ENCODE peak calls at places on chromosomes 13 and 19, in nine cellular contexts. B, P, H, Y, I, F, Q, O and N are unnamed samples. For H3K27me3, the result is how much of the 10 kb centered on the place peaks cover.

GRCh38 chr19:18002347-18002850 is 5.6 kb upstream of the ARRDC2 start:
- DNase-seq in Q (no peak), H (peak), I (no peak), Y (peak), F (no peak), B (no peak), P (no peak), O (no peak), N (peak)

GRCh38 chr19:7673995-7674667 is 2.8 kb upstream of the MCEMP1 start:
- DNase-seq in P (no peak), I (peak), B (peak), O (peak), Y (peak), F (peak), H (peak), Q (peak), N (peak)

GRCh38 chr19:43776285-43776684 is 4.5 kb downstream of the KCNN4 start:
- DNase-seq in P (no peak), Y (no peak), I (no peak), O (no peak), F (no peak), H (no peak), B (no peak), Q (no peak), N (no peak)

GRCh38 chr19:10274589-10274988 is 3.7 kb downstream of the ICAM1 start:
- DNase-seq in P (no peak), Y (no peak), Q (no peak), B (no peak), F (no peak), H (no peak), I (no peak), O (no peak), N (no peak)

GRCh38 chr13:102317593-102317992 is 84.3 kb downstream of the FGF14 start:
- DNase-seq in B (peak), Q (no peak), Y (peak), F (peak), H (peak), O (peak), P (peak), I (peak), N (peak)

GRCh38 chr19:9972103-9972502 is 35.8 kb upstream of the OLFM2 start:
- DNase-seq in H (no peak), P (no peak), O (no peak), I (no peak), F (no peak), Q (no peak), Y (no peak), B (no peak), N (no peak)

GRCh38 chr19:8724276-8724675 is 2.8 kb downstream of the OR2Z1 start:
- DNase-seq in Y (no peak), I (no peak), O (no peak), Q (no peak), P (no peak), F (no peak), H (no peak), B (no peak), N (no peak)

GRCh38 chr13:77509221-77509620 is 26.3 kb upstream of the SCEL start:
- DNase-seq in I (no peak), F (peak), P (no peak), O (no peak), Q (no peak), B (no peak), H (no peak), Y (no peak), N (no peak)

GRCh38 chr19:5967994-5968430 is 9.9 kb downstream of the RANBP3 start:
- DNase-seq in O (peak), B (peak), P (peak), F (peak), Y (peak), I (peak), Q (no peak), H (peak), N (peak)

GRCh38 chr19:18496167-18496979 is 25.5 kb downstream of the ELL start:
- DNase-seq in B (peak), O (no peak), Q (no peak), F (peak), P (no peak), Y (no peak), I (peak), H (peak), N (no peak)

GRCh38 chr13:111256946-111257345 is 63.5 kb upstream of the TEX29 start:
- DNase-seq in F (no peak), I (no peak), P (no peak), B (no peak), H (no peak), Y (no peak), O (no peak), Q (no peak), N (no peak)

GRCh38 chr13:106210327-106210726 is 325.1 kb downstream of the EFNB2 start:
- DNase-seq in Y (no peak), I (no peak), H (no peak), O (no peak), F (peak), P (no peak), B (no peak), Q (no peak), N (no peak)

GRCh38 chr19:54928299-54928698 is 19.0 kb downstream of the NLRP7 start:
- DNase-seq in O (no peak), I (no peak), P (no peak), Y (no peak), H (no peak), Q (no peak), F (no peak), B (no peak), N (no peak)

GRCh38 chr13:40060318-40061007 is 405.0 kb downstream of the COG6 start:
- DNase-seq in I (peak), Y (peak), H (peak), F (no peak), P (peak), Q (no peak), O (peak), B (no peak), N (no peak)

GRCh38 chr19:34838248-34838647 is 65.2 kb upstream of the ZNF599 start:
- DNase-seq in P (no peak), I (peak), F (no peak), Y (no peak), O (no peak), H (no peak), Q (no peak), B (no peak), N (no peak)

GRCh38 chr13:78241278-78241919 is 322.8 kb upstream of the EDNRB start:
- DNase-seq in Y (no peak), Q (no peak), F (peak), H (peak), B (peak), O (peak), I (no peak), P (no peak), N (no peak)

GRCh38 chr19:16067205-16067938 is 8.9 kb upstream of the TPM4 start:
- DNase-seq in F (peak), I (peak), Y (peak), O (peak), H (no peak), P (peak), Q (peak), B (peak), N (no peak)

GRCh38 chr13:73467103-73467502 is 408.3 kb downstream of the KLF5 start:
- DNase-seq in H (no peak), O (no peak), B (no peak), Y (no peak), I (no peak), F (peak), Q (no peak), P (no peak), N (no peak)

GRCh38 chr13:98460519-98460918 is 116.4 kb downstream of the STK24 start:
- DNase-seq in F (no peak), I (no peak), P (no peak), B (no peak), H (no peak), O (no peak), Y (no peak), Q (no peak), N (no peak)

GRCh38 chr19:38676023-38676877 is 28.8 kb downstream of the ACTN4 start:
- DNase-seq in O (no peak), P (no peak), Q (peak), Y (no peak), H (no peak), I (no peak), F (peak), B (no peak), N (peak)

GRCh38 chr19:6068711-6069110 is 41.6 kb downstream of the RFX2 start:
- DNase-seq in H (no peak), F (no peak), O (no peak), Q (no peak), I (no peak), P (no peak), B (no peak), Y (no peak), N (no peak)

GRCh38 chr13:48908381-48909087 is 67.2 kb upstream of the FNDC3A start:
- DNase-seq in F (peak), Y (peak), P (no peak), H (no peak), I (no peak), B (no peak), O (no peak), Q (no peak), N (no peak)

GRCh38 chr13:80408270-80408669 is 67.3 kb upstream of the SPRY2 start:
- DNase-seq in F (no peak), B (no peak), P (no peak), I (no peak), H (no peak), O (no peak), Q (no peak), Y (no peak), N (no peak)

GRCh38 chr13:31385534-31385933 is 185.8 kb downstream of the B3GLCT start:
- DNase-seq in Y (no peak), B (peak), I (no peak), F (no peak), H (no peak), Q (no peak), P (no peak), O (peak), N (no peak)

GRCh38 chr13:44058586-44059238 is 179.0 kb downstream of the LACC1 start:
- DNase-seq in F (no peak), P (no peak), O (no peak), Q (no peak), I (no peak), Y (no peak), B (no peak), H (no peak), N (no peak)

GRCh38 chr13:106155411-106155810 is 380.1 kb downstream of the EFNB2 start:
- DNase-seq in H (no peak), Y (no peak), O (no peak), P (no peak), B (no peak), Q (no peak), I (no peak), F (peak), N (no peak)

GRCh38 chr13:25130944-25131343 is 35.0 kb downstream of the PABPC3 start:
- DNase-seq in H (no peak), F (no peak), I (no peak), Q (no peak), Y (no peak), O (no peak), P (no peak), B (no peak), N (no peak)

GRCh38 chr13:73107459-73107858 is 48.7 kb downstream of the KLF5 start:
- DNase-seq in O (no peak), I (no peak), F (no peak), H (no peak), B (no peak), P (no peak), Q (no peak), Y (no peak), N (no peak)

GRCh38 chr19:38375748-38376147 is 1.4 kb downstream of the PSMD8 start:
- DNase-seq in B (no peak), P (no peak), H (no peak), Y (no peak), I (no peak), F (peak), O (no peak), Q (no peak), N (no peak)

GRCh38 chr19:2802826-2803225 is 16.8 kb upstream of the ZNF554 start:
- DNase-seq in P (no peak), Y (no peak), F (no peak), B (no peak), H (no peak), Q (no peak), I (no peak), O (no peak), N (no peak)

GRCh38 chr13:96082640-96083039 is 7.3 kb upstream of the HS6ST3 start:
- DNase-seq in Q (no peak), H (no peak), O (no peak), F (no peak), Y (no peak), P (no peak), B (no peak), I (no peak), N (no peak)

GRCh38 chr13:24727731-24728601 is 36.0 kb upstream of the RNF17 start:
- DNase-seq in O (peak), I (peak), Y (peak), B (peak), Q (no peak), P (no peak), F (peak), H (peak), N (peak)

GRCh38 chr19:47598407-47599349 is 10.3 kb upstream of the BICRA start:
- DNase-seq in I (peak), B (peak), Q (peak), H (peak), Y (peak), F (peak), P (peak), O (peak), N (peak)

GRCh38 chr13:65966991-65967451 is 1263.1 kb downstream of the PCDH9 start:
- DNase-seq in Y (no peak), F (peak), O (peak), P (no peak), I (no peak), H (no peak), Q (no peak), B (no peak), N (no peak)

GRCh38 chr13:39602614-39603366 is at the start of gene LHFPL6:
- DNase-seq in B (peak), Q (peak), Y (peak), H (peak), F (peak), O (peak), P (peak), I (peak), N (peak)

DNA sequence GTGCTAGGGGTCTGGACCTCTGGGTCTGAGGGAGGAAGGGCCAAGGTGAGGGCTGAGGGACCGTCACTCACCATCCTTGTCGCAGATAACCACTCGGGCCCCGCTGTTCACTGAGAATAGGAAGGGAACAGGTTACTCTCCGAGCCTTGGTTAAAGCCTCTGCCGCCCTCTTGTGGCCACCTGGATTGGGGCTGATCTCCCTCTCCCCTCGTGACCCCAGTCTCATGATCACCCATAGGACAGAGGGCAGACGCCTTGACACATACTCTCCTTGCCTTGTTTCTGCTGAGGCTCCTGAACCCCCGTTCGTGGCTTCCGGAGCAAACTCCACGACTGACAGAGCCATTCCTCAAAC is 580 bp downstream of the HSD17B14 start:
- DNase-seq in Q (no peak), H (peak), I (peak), Y (peak), O (peak), B (peak), F (peak), P (peak), N (peak)
- TF ChIP-seq POLR2A in Q (no peak), H (peak), I (no peak), Y (no peak), O (no peak), B (peak), F (no peak), P (peak), N (no peak)

GRCh38 chr19:39681416-39681815 is 22.9 kb upstream of the LGALS14 start:
- DNase-seq in I (no peak), F (no peak), O (no peak), Q (no peak), H (no peak), P (no peak), B (no peak), Y (no peak), N (no peak)
- H3K27me3 ChIP-seq in I (under half), F (under half), O (under half), Q (under half), H (under half), P (under half), B (under half), Y (under half), N (under half)

DNA sequence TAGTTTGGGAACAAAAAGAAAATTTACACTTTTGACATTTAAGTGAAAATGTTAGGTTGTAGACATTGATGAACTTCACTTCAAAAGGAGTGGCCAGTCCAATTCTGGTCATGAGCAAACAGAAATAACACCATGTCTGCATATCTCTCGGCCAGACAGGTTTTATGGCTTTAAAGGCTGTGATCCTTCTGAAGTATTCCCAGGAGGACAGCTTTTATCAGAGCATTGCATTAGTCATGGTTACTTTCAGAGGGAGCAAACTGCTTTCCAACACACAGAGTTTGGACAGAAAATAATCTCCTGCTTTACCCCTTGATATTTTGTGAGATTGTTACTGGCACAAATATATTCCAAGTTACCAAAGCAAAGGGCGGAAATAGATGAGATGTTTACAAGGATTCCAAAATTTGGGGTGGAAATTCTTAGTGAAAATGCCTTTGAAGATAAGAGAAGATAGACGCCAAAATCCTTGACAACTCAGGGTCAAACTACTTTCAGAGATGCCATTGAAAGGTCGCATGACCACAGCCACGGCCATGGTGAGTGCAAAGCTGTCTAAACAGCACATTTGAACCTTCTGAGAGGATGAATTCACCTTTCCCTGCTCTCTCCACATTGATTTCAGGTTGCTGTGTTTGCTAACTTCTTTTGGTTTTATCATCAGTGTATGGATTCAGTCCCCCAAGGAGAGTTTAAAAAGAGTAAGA is 584.5 kb upstream of the SGCG start:
- DNase-seq in B (no peak), Y (peak), Q (no peak), P (no peak), F (no peak), H (no peak), I (no peak), O (no peak), N (no peak)
- H3K27ac ChIP-seq in B (no peak), Y (peak), Q (no peak), P (peak), F (no peak), H (no peak), I (no peak), O (no peak), N (no peak)

GRCh38 chr19:4534836-4535658 is at the start of gene PLIN5:
- DNase-seq in O (peak), H (peak), P (peak), I (peak), Q (peak), B (peak), F (peak), Y (peak), N (peak)
- TF ChIP-seq POLR2A in O (no peak), H (peak), P (no peak), I (no peak), Q (peak), B (no peak), F (no peak), Y (no peak), N (peak)

GRCh38 chr19:12833418-12833746 is 997 bp downstream of the RTBDN start:
- DNase-seq in I (no peak), H (no peak), Q (no peak), F (no peak), P (no peak), Y (no peak), O (no peak), B (no peak), N (no peak)
- H3K27me3 ChIP-seq in I (half or more), H (under half), Q (half or more), F (under half), P (under half), Y (under half), O (under half), B (half or more), N (half or more)

DNA sequence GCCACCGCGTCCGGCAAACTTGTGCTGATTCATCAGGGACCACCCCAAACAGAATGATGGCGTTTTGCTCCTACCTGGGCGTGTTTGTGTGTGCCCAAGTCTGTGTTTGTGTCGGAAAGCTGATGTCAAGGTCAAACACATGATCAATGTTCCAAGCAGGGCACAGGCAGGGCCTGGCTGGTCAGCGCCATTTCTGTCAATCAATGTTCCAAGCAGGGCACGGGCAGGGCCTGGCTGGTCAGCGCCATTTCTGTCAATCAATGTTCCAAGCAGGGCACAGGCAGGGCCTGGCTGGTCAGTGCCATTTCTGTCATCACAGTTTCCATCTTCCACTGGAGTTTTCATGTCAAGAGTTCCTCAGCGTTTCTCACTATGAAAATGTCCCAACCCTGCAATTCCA is 14.9 kb upstream of the GRTP1 start:
- DNase-seq in Y (no peak), F (no peak), H (no peak), B (no peak), O (no peak), I (no peak), Q (no peak), P (no peak), N (no peak)
- H3K27ac ChIP-seq in Y (no peak), F (no peak), H (no peak), B (no peak), O (no peak), I (no peak), Q (no peak), P (no peak), N (no peak)

DNA sequence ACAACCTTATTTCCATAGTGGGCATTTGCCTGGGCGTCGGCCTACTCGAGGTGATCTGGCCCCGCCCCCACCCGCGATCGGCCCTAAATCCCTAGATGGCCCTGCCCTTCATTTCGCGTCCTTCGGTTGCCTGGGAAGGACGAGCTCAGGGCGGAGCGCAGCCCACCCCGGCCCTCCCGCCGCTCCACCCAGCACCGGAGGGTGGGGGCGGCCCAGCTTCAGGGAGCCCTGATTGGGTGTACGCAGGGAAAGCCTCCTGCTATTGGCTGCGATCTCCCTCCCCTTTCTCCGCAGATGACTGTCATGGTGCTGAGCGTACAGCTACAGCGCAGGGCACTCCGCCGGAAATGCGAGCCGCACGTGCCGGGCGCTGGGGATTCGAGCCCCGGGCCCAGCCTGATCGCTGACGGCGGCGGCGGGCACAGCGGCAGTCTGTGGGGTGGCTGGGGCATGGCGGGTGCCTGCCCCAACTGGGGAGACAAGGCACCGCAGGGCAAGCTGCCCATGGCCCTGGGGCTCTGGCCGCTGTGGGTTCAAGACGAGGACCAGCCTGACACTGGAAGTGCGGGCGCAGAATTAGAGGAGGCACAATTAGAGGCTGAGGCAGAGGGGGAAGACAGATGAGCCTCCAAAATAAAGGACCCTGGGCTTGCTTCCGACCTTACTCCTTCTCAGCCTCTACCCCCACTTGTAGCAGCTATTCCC is 4.3 kb downstream of the CD37 start:
- DNase-seq in O (peak), H (peak), F (peak), Y (peak), P (peak), B (peak), I (peak), Q (peak), N (peak)
- TF ChIP-seq POLR2A in O (no peak), H (peak), F (no peak), Y (no peak), P (peak), B (peak), I (no peak), Q (peak), N (peak)

GRCh38 chr19:51207747-51208146 is 17.1 kb upstream of the CD33 start:
- DNase-seq in Y (no peak), I (no peak), F (no peak), O (no peak), Q (no peak), P (no peak), B (no peak), H (no peak), N (no peak)
- H3K27me3 ChIP-seq in Y (under half), I (under half), F (under half), O (under half), Q (under half), P (under half), B (under half), H (under half), N (under half)